ENCODE peak calls at places on chromosome 4, in seven cellular contexts. V is A549, R is stomach, X is breast epithelium, Q is esophagus squamous epithelium, N is H1, Y is upper lobe of left lung. Z is an unnamed sample.

GRCh38 chr4:990746-991367 is 2.3 kb downstream of the SLC26A1 start:
- DNase-seq in V (no peak), R (no peak), X (no peak), Q (no peak), N (no peak), Y (no peak), Z (no peak)

GRCh38 chr4:186200436-186201409 is 9.4 kb downstream of the CYP4V2 start:
- DNase-seq in V (no peak), R (no peak), X (no peak), Q (no peak), N (no peak), Y (no peak), Z (no peak)

GRCh38 chr4:53917719-53918118 is 146.7 kb downstream of the CHIC2 start:
- DNase-seq in V (no peak), R (no peak), X (no peak), Q (no peak), N (no peak), Y (no peak), Z (no peak)

GRCh38 chr4:121127100-121127499 is 37.0 kb downstream of the TNIP3 start:
- DNase-seq in V (no peak), R (no peak), X (no peak), Q (no peak), N (no peak), Y (no peak), Z (no peak)

GRCh38 chr4:81504685-81505598 is 33.2 kb upstream of the RASGEF1B start:
- DNase-seq in V (no peak), R (peak; percentile 52), X (no peak), Q (peak; percentile 23), N (no peak), Y (peak; percentile 83), Z (peak; percentile 79)

GRCh38 chr4:125489952-125490690 is 175.4 kb downstream of the FAT4 start:
- DNase-seq in V (no peak), R (no peak), X (no peak), Q (no peak), N (no peak), Y (no peak), Z (no peak)

GRCh38 chr4:123246085-123246484 is 150.5 kb upstream of the SPRY1 start:
- DNase-seq in V (no peak), R (no peak), X (no peak), Q (no peak), N (no peak), Y (no peak), Z (no peak)

GRCh38 chr4:102560743-102561341 is 59.7 kb downstream of the NFKB1 start:
- DNase-seq in V (no peak), R (no peak), X (no peak), Q (no peak), N (no peak), Y (no peak), Z (no peak)

GRCh38 chr4:58961925-58962324 is 1851.7 kb upstream of the IGFBP7 start:
- DNase-seq in V (no peak), R (no peak), X (no peak), Q (no peak), N (no peak), Y (no peak), Z (no peak)

GRCh38 chr4:145619639-145619996 is 433 bp downstream of the MMAA start:
- DNase-seq in V (peak; percentile 78), R (peak; percentile 77), X (peak; percentile 52), Q (no peak), N (no peak), Y (peak; percentile 50), Z (no peak)

GRCh38 chr4:825063-825968 is 613 bp downstream of the CPLX1 start:
- DNase-seq in V (no peak), R (no peak), X (no peak), Q (no peak), N (peak; percentile 69), Y (no peak), Z (no peak)

GRCh38 chr4:17708992-17709759 is 72.2 kb downstream of the FAM184B start:
- DNase-seq in V (no peak), R (no peak), X (no peak), Q (no peak), N (peak; percentile 45), Y (no peak), Z (no peak)

GRCh38 chr4:122836941-122837340 is 10.3 kb downstream of the FGF2 start:
- DNase-seq in V (peak; percentile 61), R (no peak), X (no peak), Q (no peak), N (no peak), Y (no peak), Z (no peak)

GRCh38 chr4:14177987-14178386 is 550.5 kb upstream of the BOD1L1 start:
- DNase-seq in V (no peak), R (no peak), X (no peak), Q (no peak), N (no peak), Y (no peak), Z (no peak)

GRCh38 chr4:163448541-163449203 is 24.9 kb downstream of the TKTL2 start:
- DNase-seq in V (no peak), R (no peak), X (no peak), Q (no peak), N (no peak), Y (no peak), Z (no peak)

GRCh38 chr4:67712650-67713530 is 11.9 kb upstream of the UBA6 start:
- DNase-seq in V (no peak), R (no peak), X (no peak), Q (no peak), N (no peak), Y (no peak), Z (no peak)

GRCh38 chr4:98659741-98660507 is 1.5 kb upstream of the TSPAN5 start:
- DNase-seq in V (peak; percentile 36), R (no peak), X (no peak), Q (no peak), N (no peak), Y (no peak), Z (no peak)

GRCh38 chr4:165621983-165622382 is 243.2 kb downstream of the CPE start:
- DNase-seq in V (no peak), R (no peak), X (no peak), Q (no peak), N (no peak), Y (no peak), Z (no peak)

GRCh38 chr4:183398298-183399129 is 45.9 kb upstream of the CDKN2AIP start:
- DNase-seq in V (peak; percentile 63), R (peak; percentile 74), X (no peak), Q (peak; percentile 3), N (peak; percentile 83), Y (peak; percentile 78), Z (peak; percentile 21)
- TF ChIP-seq POLR2A in V (no peak), R (no peak), X (no peak), Q (no peak), N (peak; percentile 57), Y (no peak), Z (no peak)

GRCh38 chr4:93710101-93710846 is 118.3 kb upstream of the ATOH1 start:
- DNase-seq in V (peak; percentile 10), R (no peak), X (no peak), Q (no peak), N (no peak), Y (peak; percentile 45), Z (no peak)

GRCh38 chr4:93710847-93711430 is 117.6 kb upstream of the ATOH1 start:
- DNase-seq in V (no peak), R (no peak), X (no peak), Q (no peak), N (no peak), Y (peak; percentile 81), Z (no peak)
- H3K27ac ChIP-seq in V (no peak overlapping the region), R (peak overlapping the region; percentile 20), X (no peak overlapping the region), Q (no peak overlapping the region), N (no peak overlapping the region), Y (no peak overlapping the region), Z (no peak overlapping the region)

GRCh38 chr4:119026662-119027444 is 108.8 kb upstream of the MYOZ2 start:
- DNase-seq in V (peak; percentile 53), R (no peak), X (no peak), Q (no peak), N (no peak), Y (no peak), Z (peak; percentile 61)
- TF ChIP-seq POLR2A in V (peak; percentile 12), R (no peak), X (no peak), Q (peak; percentile 66), N (no peak), Y (no peak), Z (no peak)

GRCh38 chr4:26991057-26991456 is 130.4 kb downstream of the STIM2 start:
- DNase-seq in V (no peak), R (no peak), X (no peak), Q (no peak), N (no peak), Y (no peak), Z (no peak)

GRCh38 chr4:26995316-26995715 is 134.7 kb downstream of the STIM2 start:
- DNase-seq in V (no peak), R (no peak), X (no peak), Q (no peak), N (no peak), Y (no peak), Z (no peak)

GRCh38 chr4:26993541-26993940 is 132.9 kb downstream of the STIM2 start:
- DNase-seq in V (no peak), R (no peak), X (no peak), Q (no peak), N (no peak), Y (no peak), Z (no peak)

GRCh38 chr4:26993967-26994366 is 133.3 kb downstream of the STIM2 start:
- DNase-seq in V (no peak), R (no peak), X (no peak), Q (no peak), N (no peak), Y (no peak), Z (no peak)

DNA sequence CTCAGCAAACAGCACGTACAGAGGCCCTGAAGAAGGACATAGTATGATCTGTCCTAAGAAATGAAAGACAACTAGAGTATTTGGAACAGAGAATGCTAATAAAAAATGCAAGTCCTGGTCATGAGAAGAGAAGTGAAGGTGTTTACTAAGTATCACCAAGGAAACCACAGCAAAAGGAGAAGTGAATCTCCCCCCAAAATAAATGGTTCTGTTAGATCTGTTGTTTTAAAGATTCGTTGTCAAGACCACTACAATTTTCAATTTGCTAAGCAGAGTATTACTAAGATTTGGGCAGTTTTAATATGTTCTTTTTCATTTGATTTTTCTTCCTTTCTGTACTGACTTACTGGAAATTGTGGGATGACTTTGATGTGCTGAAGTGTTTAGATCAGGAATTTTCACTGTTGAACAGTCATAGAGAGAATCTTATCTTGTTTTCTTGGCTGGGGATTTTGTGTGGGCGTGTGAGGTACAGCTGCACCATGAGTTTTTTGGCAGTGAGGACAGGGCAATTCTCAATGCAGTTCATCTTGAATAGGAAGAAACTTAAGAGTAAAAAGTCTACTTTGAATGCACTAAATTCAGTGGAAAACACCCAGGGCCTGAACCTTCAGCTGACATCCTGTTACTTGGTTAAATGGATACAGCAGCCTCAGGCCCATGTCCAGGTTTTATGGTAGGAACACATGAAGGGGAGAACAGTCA is 132.2 kb downstream of the STIM2 start:
- DNase-seq in V (no peak), R (no peak), X (no peak), Q (no peak), N (no peak), Y (no peak), Z (no peak)
- H3K27ac ChIP-seq in V (no peak overlapping the region), R (peak overlapping the region; percentile 47), X (peak overlapping the region; percentile 13), Q (peak overlapping the region; percentile 9), N (no peak overlapping the region), Y (peak overlapping the region; percentile 18), Z (no peak overlapping the region)